ENCODE peak calls at places on chromosomes 6 and 20, in five cellular contexts. I is Peyer's patch, V is breast epithelium, N is PC-9, B is IMR-90. C is an unnamed sample. For H3K9me3, the result is how much of the 10 kb centered on the place peaks cover.

GRCh38 chr20:5809495-5809894 is 59.3 kb downstream of the SHLD1 start:
- DNase-seq in I (no peak), V (no peak), N (no peak), B (no peak), C (no peak)

GRCh38 chr6:146861029-146861563 is 262.3 kb downstream of the ADGB start:
- DNase-seq in I (no peak), V (no peak), N (no peak), B (no peak), C (no peak)

GRCh38 chr6:54431466-54431865 is 123.2 kb downstream of the TINAG start:
- DNase-seq in I (no peak), V (no peak), N (no peak), B (peak), C (no peak)

GRCh38 chr6:163338671-163339405 is 75.7 kb upstream of the QKI start:
- DNase-seq in I (no peak), V (no peak), N (no peak), B (peak), C (no peak)

GRCh38 chr6:137341721-137342195 is 122.6 kb upstream of the IFNGR1 start:
- DNase-seq in I (no peak), V (no peak), N (peak), B (no peak), C (peak)

GRCh38 chr20:19880256-19881079 is 122.4 kb downstream of the RIN2 start:
- DNase-seq in I (no peak), V (no peak), N (peak), B (peak), C (no peak)

GRCh38 chr6:49890988-49891387 is 24.7 kb upstream of the CRISP1 start:
- DNase-seq in I (no peak), V (no peak), N (no peak), B (no peak), C (no peak)

GRCh38 chr6:72328775-72329174 is 293.1 kb upstream of the KCNQ5 start:
- DNase-seq in I (no peak), V (no peak), N (no peak), B (no peak), C (no peak)

GRCh38 chr6:46940433-46941226 is 18.9 kb upstream of the ADGRF5 start:
- DNase-seq in I (no peak), V (no peak), N (no peak), B (no peak), C (no peak)

GRCh38 chr6:17132967-17133366 is 31.1 kb downstream of the STMND1 start:
- DNase-seq in I (no peak), V (no peak), N (no peak), B (no peak), C (no peak)

GRCh38 chr6:135673671-135674309 is 176.2 kb upstream of the AHI1 start:
- DNase-seq in I (no peak), V (no peak), N (no peak), B (peak), C (no peak)

GRCh38 chr20:50269111-50270033 is 78.7 kb downstream of the CEBPB start:
- DNase-seq in I (no peak), V (no peak), N (no peak), B (no peak), C (no peak)

GRCh38 chr6:108581932-108582500 is 21.3 kb downstream of the FOXO3 start:
- DNase-seq in I (no peak), V (no peak), N (no peak), B (peak), C (no peak)

GRCh38 chr20:35144694-35145093 is 2.4 kb downstream of the EDEM2 start:
- DNase-seq in I (peak), V (no peak), N (no peak), B (no peak), C (no peak)
- H3K9me3 ChIP-seq in I (under half), V (under half), N (under half), B (under half), C (under half)

DNA sequence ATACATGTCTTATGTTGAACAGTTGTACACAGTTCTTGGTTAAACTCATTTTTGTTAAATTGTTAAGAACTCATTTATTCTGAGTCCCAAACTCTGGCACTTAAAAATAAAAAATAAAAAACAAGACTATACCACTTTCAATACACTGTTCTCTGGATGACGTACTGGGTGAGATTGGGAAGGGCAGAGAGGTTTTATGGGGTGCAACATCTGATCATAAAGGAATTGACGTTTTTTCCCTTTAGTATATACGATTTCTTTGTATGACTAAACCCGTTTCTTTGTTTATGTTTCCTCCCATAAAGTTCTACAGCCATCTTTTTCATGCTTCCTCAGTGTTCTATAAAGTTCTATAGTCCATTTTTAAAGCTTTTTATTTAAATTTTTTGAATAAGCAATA is 69.1 kb downstream of the TRMT11 start:
- DNase-seq in I (no peak), V (no peak), N (no peak), B (no peak), C (no peak)
- H3K27ac ChIP-seq in I (no peak), V (no peak), N (no peak), B (no peak), C (no peak)

DNA sequence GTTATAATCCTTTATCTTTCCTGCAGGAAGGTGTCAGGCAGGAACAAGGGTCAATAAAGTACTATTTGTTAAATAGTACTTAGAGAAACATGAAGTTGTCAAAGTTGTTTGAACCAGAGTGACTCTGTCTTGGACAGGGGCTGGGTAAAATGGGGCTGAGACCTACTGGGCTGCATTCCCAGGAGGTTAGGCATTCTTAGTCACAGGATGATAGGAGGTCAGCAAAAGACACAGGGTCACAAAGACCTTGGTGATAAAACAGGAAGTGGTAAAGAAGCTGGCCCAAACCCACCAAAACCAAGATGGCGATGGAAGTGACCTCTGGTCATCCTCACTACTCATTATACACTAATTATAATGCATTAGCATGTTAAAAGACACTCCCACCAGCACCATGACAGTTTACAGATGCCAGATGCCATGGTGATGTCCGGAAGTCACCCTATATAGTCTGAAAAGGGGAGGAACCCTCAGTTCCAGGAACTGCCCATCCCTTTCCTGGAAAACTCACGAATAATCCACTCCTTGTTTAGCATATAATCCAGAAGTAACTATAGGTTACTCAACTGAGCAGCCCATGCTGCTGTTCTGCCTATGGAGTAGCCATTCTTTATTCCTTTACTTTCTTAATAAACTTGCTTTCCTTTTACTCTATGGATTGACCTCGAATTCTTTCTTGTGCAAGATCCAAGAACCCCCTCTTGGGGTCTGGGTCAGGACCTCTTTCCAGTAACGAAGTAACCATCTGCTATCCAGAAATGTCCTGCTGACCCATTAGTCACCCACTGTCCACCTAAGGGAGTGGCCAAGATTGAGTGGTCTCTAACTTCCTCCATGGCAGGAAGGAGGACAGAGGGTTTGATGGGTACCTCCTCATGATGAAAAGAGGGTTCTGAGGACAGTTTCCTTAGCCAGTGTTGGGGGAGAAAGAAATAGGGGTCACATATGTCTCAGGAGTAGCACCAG is 19.6 kb downstream of the SLC22A2 start:
- DNase-seq in I (no peak), V (no peak), N (no peak), B (no peak), C (no peak)
- H3K9me3 ChIP-seq in I (under half), V (under half), N (under half), B (under half), C (under half)

GRCh38 chr6:3822747-3823445 is 26.3 kb upstream of the FAM50B start:
- DNase-seq in I (no peak), V (peak), N (peak), B (no peak), C (no peak)
- H3K27ac ChIP-seq in I (no peak), V (peak), N (peak), B (no peak), C (no peak)

GRCh38 chr6:83343121-83343520 is 87.7 kb downstream of the ME1 start:
- DNase-seq in I (no peak), V (no peak), N (no peak), B (no peak), C (no peak)
- H3K9me3 ChIP-seq in I (under half), V (under half), N (under half), B (under half), C (under half)

GRCh38 chr20:1619861-1620444 is at the start of gene SIRPB1:
- DNase-seq in I (peak), V (no peak), N (peak), B (peak), C (no peak)

GRCh38 chr20:1624811-1625690 is 5.2 kb upstream of the SIRPB1 start:
- DNase-seq in I (no peak), V (no peak), N (no peak), B (peak), C (no peak)

GRCh38 chr20:1618954-1619550 is 757 bp downstream of the SIRPB1 start:
- DNase-seq in I (no peak), V (no peak), N (no peak), B (peak), C (no peak)

GRCh38 chr20:1623501-1624250 is 3.9 kb upstream of the SIRPB1 start:
- DNase-seq in I (no peak), V (no peak), N (no peak), B (no peak), C (no peak)

GRCh38 chr20:1622450-1622849 is 2.6 kb upstream of the SIRPB1 start:
- DNase-seq in I (no peak), V (no peak), N (no peak), B (no peak), C (peak)
- H3K27ac ChIP-seq in I (peak), V (no peak), N (no peak), B (no peak), C (no peak)

GRCh38 chr6:167696261-167696660 is 130.4 kb upstream of the AFDN start:
- DNase-seq in I (no peak), V (no peak), N (no peak), B (no peak), C (no peak)
- H3K9me3 ChIP-seq in I (under half), V (under half), N (under half), B (under half), C (under half)

DNA sequence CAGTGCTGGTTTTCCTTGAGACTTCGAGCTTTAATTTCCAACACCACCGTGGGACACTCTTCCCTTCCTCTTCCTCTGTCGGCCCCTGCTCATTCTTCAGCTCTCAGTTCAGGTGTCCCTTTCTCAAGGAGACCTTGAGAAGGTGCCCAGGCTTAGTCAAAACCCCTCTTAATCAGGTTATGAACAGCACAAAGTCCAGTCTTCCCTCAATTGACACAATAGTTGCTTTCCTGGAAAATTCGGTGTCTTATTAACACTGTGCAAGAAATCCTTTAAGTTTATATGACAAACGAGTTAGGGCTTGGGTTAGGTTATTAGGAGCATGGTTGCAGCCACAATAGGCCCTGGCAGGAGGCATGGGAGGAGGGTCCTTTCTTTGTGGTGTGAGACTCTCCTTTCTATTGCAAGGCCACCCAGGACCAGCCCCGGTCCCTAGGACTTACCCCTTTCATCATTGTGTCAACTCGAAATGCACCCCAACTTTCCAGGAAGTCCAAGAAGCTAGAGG is 1.5 kb upstream of the NSFL1C start:
- DNase-seq in I (no peak), V (no peak), N (no peak), B (no peak), C (no peak)
- H3K27ac ChIP-seq in I (peak), V (no peak), N (no peak), B (no peak), C (no peak)

GRCh38 chr6:50891290-50891689 is 72.6 kb downstream of the TFAP2B start:
- DNase-seq in I (no peak), V (no peak), N (no peak), B (no peak), C (no peak)
- H3K9me3 ChIP-seq in I (under half), V (under half), N (under half), B (under half), C (under half)

DNA sequence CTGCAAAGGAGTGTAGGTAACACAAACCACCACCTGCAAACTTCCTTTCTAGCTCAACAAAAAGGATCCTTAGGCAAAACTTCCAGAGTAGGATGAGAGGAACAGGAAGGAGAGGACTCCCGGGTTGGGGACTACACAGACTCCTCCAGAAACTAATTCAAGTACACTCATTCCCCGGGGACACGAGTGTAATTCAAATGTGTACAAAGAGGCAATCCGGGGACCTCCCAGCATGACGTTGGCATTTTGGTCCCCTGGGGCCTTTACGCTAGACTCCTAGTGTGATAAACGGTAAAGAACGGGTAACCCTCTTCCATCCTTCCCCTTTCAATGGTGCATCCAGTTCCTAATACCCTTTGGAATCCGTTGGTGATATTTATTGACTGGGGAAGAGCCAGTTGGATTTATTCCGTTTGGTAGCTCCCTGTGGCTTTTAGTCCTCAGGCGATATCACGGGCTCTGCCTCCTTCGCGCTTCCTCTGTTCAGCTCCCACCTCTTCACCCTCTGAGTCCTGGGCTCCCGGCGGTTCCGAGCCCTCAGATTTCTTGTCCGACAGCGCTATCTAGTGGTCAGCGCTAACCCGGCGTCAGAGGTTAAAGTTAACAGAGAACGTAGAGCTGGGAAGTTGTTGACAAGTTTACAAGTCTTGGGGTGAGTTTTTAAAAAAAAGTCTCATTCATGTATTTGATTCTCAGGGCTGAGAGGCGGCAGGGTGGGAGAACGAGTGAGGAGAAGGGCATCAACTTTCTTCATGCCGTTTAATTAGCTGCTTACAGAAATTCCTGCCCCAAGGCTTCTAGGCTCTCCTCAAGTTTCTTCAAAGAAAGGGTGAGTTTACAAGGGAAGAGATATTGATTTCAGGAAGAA is 2.9 kb upstream of the COL12A1 start:
- DNase-seq in I (peak), V (peak), N (peak), B (peak), C (peak)
- H3K27ac ChIP-seq in I (peak), V (peak), N (no peak), B (peak), C (no peak)

C was measured in CD4-positive, alpha-beta memory T cell.